ENCODE peak calls at places on chromosomes 11 and 22, in six cellular contexts. F is fibroblast of lung, I is PC-3, T is endodermal cell, B is colonic mucosa, U is H9. P is an unnamed sample.

GRCh38 chr11:45371251-45371749 is 85.2 kb upstream of the SYT13 start:
- DNase-seq in F (peak; percentile 39), I (peak; percentile 77), T (peak; percentile 97), B (peak; percentile 62), U (peak; percentile 95), P (peak; percentile 8)

GRCh38 chr11:12139144-12139881 is 28.9 kb downstream of the MICAL2 start:
- DNase-seq in F (peak; percentile 88), I (no peak), T (no peak), B (no peak), U (no peak), P (peak; percentile 84)

GRCh38 chr11:13927496-13927895 is 35.0 kb upstream of the SPON1 start:
- DNase-seq in F (no peak), I (no peak), T (no peak), B (no peak), U (no peak), P (no peak)

GRCh38 chr22:43811777-43812148 is 342 bp downstream of the EFCAB6 start:
- DNase-seq in F (peak; percentile 48), I (peak; percentile 8), T (no peak), B (no peak), U (no peak), P (peak; percentile 32)

GRCh38 chr11:4065601-4066377 is 28.8 kb upstream of the RRM1 start:
- DNase-seq in F (peak; percentile 64), I (no peak), T (peak; percentile 48), B (no peak), U (no peak), P (peak; percentile 53)

GRCh38 chr11:12746593-12747097 is 72.4 kb downstream of the TEAD1 start:
- DNase-seq in F (peak; percentile 95), I (peak; percentile 14), T (peak; percentile 97), B (no peak), U (peak; percentile 94), P (peak; percentile 92)

GRCh38 chr11:112996924-112997323 is 35.7 kb downstream of the NCAM1 start:
- DNase-seq in F (no peak), I (no peak), T (no peak), B (no peak), U (no peak), P (no peak)

GRCh38 chr22:43152355-43153071 is 1.2 kb downstream of the TSPO start:
- DNase-seq in F (peak; percentile 55), I (peak; percentile 68), T (peak; percentile 60), B (peak; percentile 88), U (no peak), P (peak; percentile 27)

GRCh38 chr22:19901577-19902244 is 39.9 kb upstream of the COMT start:
- DNase-seq in F (no peak), I (no peak), T (peak; percentile 60), B (no peak), U (no peak), P (no peak)

GRCh38 chr11:126167476-126167875 is 44.0 kb downstream of the RPUSD4 start:
- DNase-seq in F (peak; percentile 24), I (no peak), T (no peak), B (no peak), U (no peak), P (no peak)

GRCh38 chr11:1310315-1310687 is 869 bp upstream of the TOLLIP start:
- DNase-seq in F (no peak), I (no peak), T (no peak), B (peak; percentile 45), U (no peak), P (no peak)

GRCh38 chr11:101907826-101908225 is 7.0 kb upstream of the CEP126 start:
- DNase-seq in F (no peak), I (no peak), T (no peak), B (no peak), U (no peak), P (no peak)

GRCh38 chr11:64234840-64235379 is 526 bp downstream of the VEGFB start:
- DNase-seq in F (no peak), I (peak; percentile 59), T (peak; percentile 76), B (peak; percentile 78), U (no peak), P (no peak)

GRCh38 chr11:65766535-65766934 is 14.2 kb downstream of the AP5B1 start:
- DNase-seq in F (peak; percentile 71), I (peak; percentile 41), T (no peak), B (no peak), U (no peak), P (peak; percentile 71)

GRCh38 chr11:2434008-2434407 is 10.3 kb downstream of the TRPM5 start:
- DNase-seq in F (no peak), I (no peak), T (no peak), B (no peak), U (no peak), P (no peak)
- H3K9ac ChIP-seq in F (no peak overlapping the region), I (no peak overlapping the region), T (no peak overlapping the region), B (no peak overlapping the region), U (no peak overlapping the region), P (no peak overlapping the region)

GRCh38 chr22:30238661-30239420 is 7.7 kb downstream of the LIF start:
- DNase-seq in F (peak; percentile 89), I (peak; percentile 54), T (peak; percentile 74), B (peak; percentile 58), U (peak; percentile 70), P (peak; percentile 84)

GRCh38 chr22:30241576-30242371 is 4.8 kb downstream of the LIF start:
- DNase-seq in F (peak; percentile 65), I (no peak), T (no peak), B (no peak), U (no peak), P (no peak)

GRCh38 chr22:30240541-30241417 is 5.8 kb downstream of the LIF start:
- DNase-seq in F (no peak), I (no peak), T (no peak), B (no peak), U (no peak), P (no peak)

GRCh38 chr22:30238136-30238535 is 8.4 kb downstream of the LIF start:
- DNase-seq in F (peak; percentile 75), I (no peak), T (no peak), B (no peak), U (no peak), P (peak; percentile 74)

GRCh38 chr22:30239421-30240405 is 6.8 kb downstream of the LIF start:
- DNase-seq in F (no peak), I (no peak), T (no peak), B (no peak), U (no peak), P (no peak)
- H3K9ac ChIP-seq in F (no peak overlapping the region), I (no peak overlapping the region), T (no peak overlapping the region), B (no peak overlapping the region), U (no peak overlapping the region), P (peak overlapping the region; percentile 76)

GRCh38 chr22:29029202-29030000 is 32.2 kb downstream of the C22orf31 start:
- DNase-seq in F (no peak), I (no peak), T (no peak), B (no peak), U (no peak), P (no peak)
- H3K9ac ChIP-seq in F (no peak overlapping the region), I (no peak overlapping the region), T (no peak overlapping the region), B (no peak overlapping the region), U (no peak overlapping the region), P (peak overlapping the region; percentile 82)

GRCh38 chr22:17103351-17103750 is 17.8 kb downstream of the TMEM121B start:
- DNase-seq in F (no peak), I (no peak), T (no peak), B (no peak), U (no peak), P (no peak)
- H3K9ac ChIP-seq in F (no peak overlapping the region), I (no peak overlapping the region), T (no peak overlapping the region), B (no peak overlapping the region), U (no peak overlapping the region), P (no peak overlapping the region)

DNA sequence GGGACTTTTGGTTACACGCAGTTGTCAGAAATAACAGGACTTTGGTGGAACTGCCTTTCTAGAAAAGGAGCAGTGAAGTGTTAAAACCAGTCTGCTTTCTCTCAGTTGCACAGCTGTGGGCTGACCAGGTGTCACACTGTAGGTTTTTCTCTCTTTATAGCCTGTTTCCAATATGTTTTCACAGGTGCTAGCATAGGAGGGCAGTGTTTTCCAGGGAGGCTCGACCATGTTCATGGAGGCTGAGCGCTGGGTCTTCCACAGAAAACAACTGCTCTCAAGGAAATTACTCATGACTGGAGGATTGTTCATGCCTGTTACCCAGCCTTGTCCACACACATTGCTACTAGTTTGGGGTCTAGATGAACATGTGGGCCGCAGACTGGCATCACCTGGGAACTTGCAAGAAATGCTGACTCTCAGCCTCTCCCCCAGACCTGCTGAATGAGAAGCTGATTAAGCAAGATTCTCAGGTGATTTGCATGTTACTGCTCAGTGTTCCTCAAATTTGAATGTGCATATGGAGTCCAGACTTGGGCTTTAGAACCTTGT is 157.7 kb downstream of the MAML2 start:
- DNase-seq in F (no peak), I (no peak), T (no peak), B (no peak), U (no peak), P (no peak)
- H3K9ac ChIP-seq in F (no peak overlapping the region), I (no peak overlapping the region), T (no peak overlapping the region), B (no peak overlapping the region), U (no peak overlapping the region), P (no peak overlapping the region)

GRCh38 chr22:26616650-26617049 is 1.2 kb downstream of the CRYBB1 start:
- DNase-seq in F (no peak), I (no peak), T (no peak), B (no peak), U (no peak), P (no peak)

GRCh38 chr22:26620197-26620596 is 1.6 kb upstream of the CRYBA4 start:
- DNase-seq in F (no peak), I (no peak), T (no peak), B (no peak), U (no peak), P (no peak)

GRCh38 chr22:26617251-26618199 is at the start of gene CRYBB1:
- DNase-seq in F (no peak), I (no peak), T (peak; percentile 72), B (no peak), U (no peak), P (no peak)

GRCh38 chr22:26619510-26619909 is 1.7 kb upstream of the CRYBB1 start:
- DNase-seq in F (no peak), I (no peak), T (no peak), B (no peak), U (no peak), P (no peak)

DNA sequence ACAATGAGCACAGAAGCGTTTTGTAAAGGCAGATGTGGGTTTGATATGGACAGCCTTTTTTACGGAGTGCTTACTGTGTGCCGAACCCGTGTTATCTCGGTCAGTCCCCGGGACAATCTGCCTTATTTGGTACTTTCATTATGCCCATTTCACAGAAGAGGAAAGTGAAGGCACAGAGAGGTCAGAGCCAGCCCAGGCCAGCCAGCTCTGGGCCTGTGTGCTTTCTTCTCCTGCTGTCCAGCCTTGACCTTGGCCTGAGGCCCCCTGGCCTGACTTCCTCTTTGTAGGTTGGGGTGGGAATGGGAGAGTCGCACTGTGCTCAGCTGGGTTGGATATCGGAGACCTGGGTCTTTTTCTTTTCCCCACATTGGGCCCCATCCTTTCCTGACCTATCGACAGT is 660 bp upstream of the CRYBB1 start:
- DNase-seq in F (no peak), I (no peak), T (no peak), B (no peak), U (no peak), P (no peak)
- H3K9ac ChIP-seq in F (no peak overlapping the region), I (no peak overlapping the region), T (no peak overlapping the region), B (no peak overlapping the region), U (no peak overlapping the region), P (no peak overlapping the region)

GRCh38 chr22:31958625-31959239 is 14.4 kb downstream of the YWHAH start:
- DNase-seq in F (no peak), I (no peak), T (no peak), B (no peak), U (no peak), P (no peak)
- H3K9ac ChIP-seq in F (no peak overlapping the region), I (no peak overlapping the region), T (no peak overlapping the region), B (no peak overlapping the region), U (no peak overlapping the region), P (no peak overlapping the region)

GRCh38 chr22:24500251-24500820 is 5.2 kb downstream of the UPB1 start:
- DNase-seq in F (no peak), I (no peak), T (no peak), B (no peak), U (no peak), P (no peak)
- H3K9ac ChIP-seq in F (no peak overlapping the region), I (no peak overlapping the region), T (no peak overlapping the region), B (no peak overlapping the region), U (no peak overlapping the region), P (no peak overlapping the region)